ENCODE peak calls at places on chromosomes 13 and 19, in four cellular contexts. D is CD4-positive, alpha-beta memory T cell; L is vagina; U is tibial nerve. W is an unnamed sample.

GRCh38 chr19:33205531-33206260 is 11.6 kb downstream of the LRP3 start:
- DNase-seq in D (no peak), L (no peak), U (no peak), W (no peak)

GRCh38 chr19:18491995-18492953 is 29.6 kb downstream of the ELL start:
- DNase-seq in D (no peak), L (no peak), U (no peak), W (no peak)

GRCh38 chr19:38877781-38878574 is at the start of gene RINL:
- DNase-seq in D (peak; percentile 76), L (no peak), U (no peak), W (no peak)

GRCh38 chr13:23778879-23779278 is 110.3 kb downstream of the MIPEP start:
- DNase-seq in D (no peak), L (no peak), U (no peak), W (no peak)

GRCh38 chr13:63436288-63436687 is 2020.6 kb upstream of the PCDH20 start:
- DNase-seq in D (no peak), L (no peak), U (no peak), W (no peak)

GRCh38 chr13:94710881-94711560 is 1.3 kb downstream of the SOX21 start:
- DNase-seq in D (no peak), L (no peak), U (no peak), W (no peak)

GRCh38 chr19:15250635-15250993 is 18.4 kb upstream of the EPHX3 start:
- DNase-seq in D (no peak), L (no peak), U (no peak), W (no peak)

GRCh38 chr19:48493718-48494515 is 17.7 kb downstream of the LMTK3 start:
- DNase-seq in D (no peak), L (no peak), U (no peak), W (no peak)

GRCh38 chr13:36395280-36395679 is 37.0 kb upstream of the CCNA1 start:
- DNase-seq in D (no peak), L (no peak), U (no peak), W (no peak)

GRCh38 chr19:3360494-3361383 is 5.6 kb upstream of the NFIC start:
- DNase-seq in D (peak; percentile 74), L (no peak), U (no peak), W (peak; percentile 84)

GRCh38 chr13:45875951-45876350 is 24.4 kb upstream of the SIAH3 start:
- DNase-seq in D (no peak), L (no peak), U (no peak), W (no peak)

GRCh38 chr13:111912453-111912866 is 154.5 kb upstream of the SOX1 start:
- DNase-seq in D (no peak), L (peak; percentile 28), U (no peak), W (no peak)

GRCh38 chr19:15448778-15449619 is 757 bp downstream of the WIZ start:
- DNase-seq in D (no peak), L (no peak), U (no peak), W (peak; percentile 29)

GRCh38 chr13:103803349-103803748 is 737.1 kb upstream of the SLC10A2 start:
- DNase-seq in D (no peak), L (no peak), U (no peak), W (no peak)

GRCh38 chr13:80338781-80339577 is 1.9 kb downstream of the SPRY2 start:
- DNase-seq in D (no peak), L (no peak), U (peak; percentile 63), W (peak; percentile 78)

GRCh38 chr19:32220951-32221350 is 124.5 kb upstream of the ZNF507 start:
- DNase-seq in D (no peak), L (no peak), U (no peak), W (no peak)

GRCh38 chr13:73169971-73170370 is 111.2 kb downstream of the KLF5 start:
- DNase-seq in D (no peak), L (no peak), U (no peak), W (no peak)

GRCh38 chr13:114284680-114285079 is 3.3 kb downstream of the UPF3A start:
- DNase-seq in D (no peak), L (no peak), U (no peak), W (no peak)
- H3K36me3 ChIP-seq in D (peaks cover 28% of the 10 kb centered on the region), L (peaks cover 35% of the 10 kb centered on the region), U (peaks cover 3% of the 10 kb centered on the region), W (peaks cover 12% of the 10 kb centered on the region)

GRCh38 chr19:7927605-7928333 is 1.8 kb upstream of the CTXN1 start:
- DNase-seq in D (no peak), L (no peak), U (no peak), W (no peak)

GRCh38 chr19:7926727-7927604 is 1.0 kb upstream of the CTXN1 start:
- DNase-seq in D (no peak), L (no peak), U (no peak), W (no peak)

GRCh38 chr19:7928334-7928706 is 2.4 kb upstream of the CTXN1 start:
- DNase-seq in D (no peak), L (no peak), U (no peak), W (no peak)

GRCh38 chr19:7930765-7931164 is 4.8 kb upstream of the CTXN1 start:
- DNase-seq in D (no peak), L (no peak), U (no peak), W (no peak)

DNA sequence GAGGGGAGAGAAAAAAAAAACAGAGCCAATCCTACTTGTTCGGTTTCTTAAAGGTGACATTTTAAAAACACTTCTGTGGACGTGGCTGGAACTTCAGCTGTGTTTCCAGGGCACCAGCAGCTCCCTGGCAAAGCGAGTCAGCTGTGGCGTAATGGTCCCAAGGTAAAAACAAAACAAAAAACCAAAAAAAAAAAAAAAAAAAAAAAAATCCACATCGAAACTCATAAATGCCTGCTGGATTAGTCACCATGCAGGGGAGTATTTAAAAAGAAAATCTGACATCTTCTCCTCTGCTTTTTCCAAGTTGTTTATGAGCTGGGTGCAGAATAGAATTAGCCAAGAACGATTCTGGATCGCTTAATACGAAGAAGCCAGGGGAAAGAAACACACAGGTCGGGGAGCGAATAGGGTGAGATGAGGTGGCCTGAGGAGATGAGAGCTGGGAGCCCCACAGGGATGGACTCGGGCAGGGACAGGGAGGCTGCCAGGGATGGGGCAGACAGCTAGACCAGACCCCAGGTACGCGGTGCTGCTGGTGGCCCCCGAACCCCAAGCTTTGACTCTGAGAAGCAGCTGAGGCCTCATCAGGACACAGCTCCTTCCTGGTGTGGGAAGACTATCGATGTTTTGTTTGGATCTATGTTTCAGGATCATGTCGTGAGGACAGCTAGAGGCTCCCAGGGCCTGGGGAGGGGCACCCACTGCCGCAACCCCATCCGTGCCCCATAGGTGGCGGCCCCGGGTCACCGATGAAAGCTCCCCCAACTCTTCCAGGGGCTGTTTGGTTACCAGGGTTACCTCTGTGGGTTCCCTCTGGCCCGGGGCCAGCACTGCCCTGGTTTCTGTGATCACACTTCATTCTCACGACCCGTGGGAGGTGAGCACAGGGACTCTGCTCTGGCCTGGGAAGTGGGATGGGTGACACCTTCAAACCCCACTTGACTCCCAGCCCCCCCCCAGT is 3.1 kb upstream of the CTXN1 start:
- DNase-seq in D (peak; percentile 81), L (no peak), U (peak; percentile 53), W (no peak)
- H3K4me3 ChIP-seq in D (no peak overlapping the region), L (peak overlapping the region; percentile 13), U (no peak overlapping the region), W (no peak overlapping the region)

GRCh38 chr13:102395174-102395573 is 6.7 kb downstream of the FGF14 start:
- DNase-seq in D (no peak), L (no peak), U (no peak), W (no peak)
- H3K27ac ChIP-seq in D (peak overlapping the region; percentile 59), L (peak overlapping the region; percentile 75), U (no peak overlapping the region), W (peak overlapping the region; percentile 80)

GRCh38 chr19:5079410-5079774 is 110.5 kb downstream of the KDM4B start:
- DNase-seq in D (no peak), L (no peak), U (no peak), W (no peak)
- H3K36me3 ChIP-seq in D (peaks cover 14% of the 10 kb centered on the region), L (peaks cover 53% of the 10 kb centered on the region), U (no peaks in the 10 kb centered on the region), W (peaks cover 20% of the 10 kb centered on the region)

DNA sequence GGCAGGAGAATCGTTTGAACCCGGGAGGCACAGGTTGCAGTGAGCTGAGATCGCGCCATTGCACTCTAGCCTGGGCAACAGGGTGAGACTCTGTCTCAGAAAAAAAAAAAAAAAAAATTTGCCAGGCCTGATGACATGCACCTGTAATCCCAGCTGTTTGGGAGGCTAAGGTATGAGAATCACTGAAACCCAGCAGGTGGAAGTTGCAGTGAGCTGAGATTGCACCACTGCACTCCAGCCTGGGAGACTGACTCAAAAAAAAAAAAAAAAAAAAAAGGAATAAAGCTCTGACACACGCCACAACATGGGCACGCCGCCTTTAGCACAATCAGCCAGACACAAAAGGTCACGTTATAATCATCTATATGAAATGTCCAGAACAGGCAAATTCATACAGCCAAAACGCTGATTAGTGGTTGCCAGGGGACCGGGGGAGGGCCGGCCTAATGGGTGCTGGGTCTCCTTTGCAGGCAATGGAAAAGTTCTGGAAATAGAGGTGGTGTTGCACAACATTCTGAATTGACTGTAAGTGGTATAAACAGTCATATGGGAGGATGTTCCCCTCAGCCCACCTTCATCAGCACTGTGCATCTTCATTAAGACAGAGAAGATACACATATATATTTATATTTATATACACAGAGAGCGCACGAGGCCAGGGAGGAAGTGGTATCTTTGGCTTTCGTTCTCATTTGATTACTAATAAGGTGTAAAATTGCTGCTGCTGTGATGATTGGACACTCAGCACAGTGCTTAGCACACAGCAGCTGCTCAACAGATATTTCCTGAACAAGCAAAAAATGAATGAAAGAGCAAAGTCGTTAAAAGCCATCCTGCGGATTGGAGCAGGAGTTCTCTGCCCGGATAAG is 3.8 kb downstream of the HSPBP1 start:
- DNase-seq in D (no peak), L (no peak), U (no peak), W (no peak)
- H3K4me3 ChIP-seq in D (no peak overlapping the region), L (no peak overlapping the region), U (no peak overlapping the region), W (no peak overlapping the region)

DNA sequence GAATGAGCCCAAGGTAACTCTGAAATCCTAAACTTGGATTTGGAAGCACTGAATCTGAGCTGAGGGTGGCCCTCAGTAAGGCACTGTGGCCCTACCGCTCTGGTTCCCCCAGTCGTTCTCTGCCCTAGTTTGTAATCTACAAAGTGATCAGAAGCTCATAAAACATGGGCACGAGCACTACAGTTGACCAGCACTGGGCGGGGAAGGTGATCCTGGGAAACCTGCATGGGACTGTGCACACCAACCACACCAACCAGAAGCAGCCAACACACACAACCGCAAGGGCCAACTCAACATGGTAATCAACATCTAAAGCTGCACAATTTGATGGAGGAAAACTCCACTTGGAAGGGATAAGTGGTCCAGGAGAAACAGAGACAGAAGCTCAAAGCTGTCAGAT is 22.9 kb downstream of the SLC7A1 start:
- DNase-seq in D (no peak), L (no peak), U (no peak), W (no peak)
- H3K27ac ChIP-seq in D (no peak overlapping the region), L (no peak overlapping the region), U (no peak overlapping the region), W (no peak overlapping the region)

GRCh38 chr19:6599866-6600454 is 9.0 kb upstream of the CD70 start:
- DNase-seq in D (no peak), L (no peak), U (no peak), W (no peak)

GRCh38 chr19:6604906-6605305 is 14.0 kb upstream of the CD70 start:
- DNase-seq in D (no peak), L (no peak), U (no peak), W (no peak)

GRCh38 chr19:6602729-6603114 is 11.8 kb upstream of the CD70 start:
- DNase-seq in D (peak; percentile 19), L (no peak), U (no peak), W (no peak)
- H3K36me3 ChIP-seq in D (no peaks in the 10 kb centered on the region), L (no peaks in the 10 kb centered on the region), U (no peaks in the 10 kb centered on the region), W (no peaks in the 10 kb centered on the region)

DNA sequence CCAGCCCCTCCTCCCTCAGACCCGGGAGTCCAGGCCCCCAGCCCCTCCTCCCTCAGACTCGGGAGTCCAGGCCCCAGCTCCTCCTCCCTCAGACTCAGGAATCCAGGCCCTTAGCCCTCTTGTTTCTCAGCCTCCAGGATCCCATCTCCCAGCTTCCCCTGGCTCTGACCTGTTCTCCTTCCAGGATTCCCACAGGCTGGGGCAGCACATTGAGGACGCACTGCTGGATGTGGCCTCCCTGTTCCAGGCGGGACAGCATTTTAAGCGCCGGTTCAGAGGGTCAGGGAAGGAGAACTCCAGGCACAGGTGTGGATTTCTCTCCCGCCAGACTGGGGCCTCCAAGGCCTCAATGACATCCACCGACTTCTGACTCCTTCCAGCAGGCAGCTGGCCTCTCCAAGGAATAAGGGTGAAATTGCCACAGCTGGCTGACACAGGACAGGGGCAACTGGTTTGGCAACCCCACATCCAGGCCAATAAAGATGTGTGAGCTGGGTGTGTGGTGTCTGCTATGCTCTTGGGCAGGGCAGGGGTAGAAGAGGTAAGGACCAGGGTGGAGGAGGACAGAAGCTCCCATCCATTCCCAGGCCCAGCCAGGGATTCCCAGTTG is 22.4 kb downstream of the CPT1C start:
- DNase-seq in D (no peak), L (no peak), U (no peak), W (no peak)
- H3K4me3 ChIP-seq in D (no peak overlapping the region), L (no peak overlapping the region), U (no peak overlapping the region), W (no peak overlapping the region)